ENCODE peak calls at places on chromosomes 2 and 18, in seven cellular contexts. One of them, this sample, is unnamed.

GRCh38 chr2:317501-318424 is 29.9 kb upstream of the ALKAL2 start:
- DNase-seq in right lobe of liver: no peak
- DNase-seq in stimulated activated CD4-positive, alpha-beta T cell treated with anti-CD3 and anti-CD28 coated beads, Interleukin-12 subunit alpha, Interleukin-12 subunit beta, amount 100 ng/mL, for 4 hours: no peak
- DNase-seq in M059J: peak
- DNase-seq in GM13976: no peak
- DNase-seq in Panc1: no peak
- DNase-seq in A549: no peak
- DNase-seq in this sample: no peak

GRCh38 chr2:182229288-182229687 is 197.5 kb downstream of the PDE1A start:
- DNase-seq in right lobe of liver: no peak
- DNase-seq in GM13976: no peak
- DNase-seq in A549: no peak
- DNase-seq in M059J: peak
- DNase-seq in Panc1: no peak
- DNase-seq in stimulated activated CD4-positive, alpha-beta T cell treated with anti-CD3 and anti-CD28 coated beads, Interleukin-12 subunit alpha, Interleukin-12 subunit beta, amount 100 ng/mL, for 4 hours: no peak
- DNase-seq in this sample: peak

GRCh38 chr2:96940026-96940601 is 46.3 kb downstream of the FAM178B start:
- DNase-seq in A549: no peak
- DNase-seq in GM13976: no peak
- DNase-seq in M059J: no peak
- DNase-seq in Panc1: no peak
- DNase-seq in right lobe of liver: no peak
- DNase-seq in stimulated activated CD4-positive, alpha-beta T cell treated with anti-CD3 and anti-CD28 coated beads, Interleukin-12 subunit alpha, Interleukin-12 subunit beta, amount 100 ng/mL, for 4 hours: no peak
- DNase-seq in this sample: no peak

GRCh38 chr18:37199741-37200140 is 365.9 kb downstream of the CELF4 start:
- DNase-seq in Panc1: no peak
- DNase-seq in GM13976: no peak
- DNase-seq in M059J: no peak
- DNase-seq in right lobe of liver: no peak
- DNase-seq in A549: no peak
- DNase-seq in stimulated activated CD4-positive, alpha-beta T cell treated with anti-CD3 and anti-CD28 coated beads, Interleukin-12 subunit alpha, Interleukin-12 subunit beta, amount 100 ng/mL, for 4 hours: no peak
- DNase-seq in this sample: no peak

GRCh38 chr18:7566587-7567486 is at the start of gene PTPRM:
- DNase-seq in right lobe of liver: peak
- DNase-seq in Panc1: no peak
- DNase-seq in M059J: no peak
- DNase-seq in GM13976: peak
- DNase-seq in A549: peak
- DNase-seq in stimulated activated CD4-positive, alpha-beta T cell treated with anti-CD3 and anti-CD28 coated beads, Interleukin-12 subunit alpha, Interleukin-12 subunit beta, amount 100 ng/mL, for 4 hours: peak
- DNase-seq in this sample: peak

GRCh38 chr2:1747065-1747941 is 3.0 kb upstream of the PXDN start:
- DNase-seq in right lobe of liver: peak
- DNase-seq in Panc1: no peak
- DNase-seq in M059J: no peak
- DNase-seq in A549: no peak
- DNase-seq in GM13976: no peak
- DNase-seq in stimulated activated CD4-positive, alpha-beta T cell treated with anti-CD3 and anti-CD28 coated beads, Interleukin-12 subunit alpha, Interleukin-12 subunit beta, amount 100 ng/mL, for 4 hours: no peak
- DNase-seq in this sample: no peak

GRCh38 chr2:86068098-86069047 is 37.3 kb downstream of the POLR1A start:
- DNase-seq in A549: peak
- DNase-seq in right lobe of liver: no peak
- DNase-seq in GM13976: peak
- DNase-seq in Panc1: no peak
- DNase-seq in M059J: peak
- DNase-seq in stimulated activated CD4-positive, alpha-beta T cell treated with anti-CD3 and anti-CD28 coated beads, Interleukin-12 subunit alpha, Interleukin-12 subunit beta, amount 100 ng/mL, for 4 hours: no peak
- DNase-seq in this sample: no peak

GRCh38 chr2:67650292-67651133 is 253.4 kb downstream of the ETAA1 start:
- DNase-seq in A549: peak
- DNase-seq in right lobe of liver: peak
- DNase-seq in Panc1: no peak
- DNase-seq in stimulated activated CD4-positive, alpha-beta T cell treated with anti-CD3 and anti-CD28 coated beads, Interleukin-12 subunit alpha, Interleukin-12 subunit beta, amount 100 ng/mL, for 4 hours: no peak
- DNase-seq in GM13976: peak
- DNase-seq in M059J: peak
- DNase-seq in this sample: peak

GRCh38 chr2:60745330-60745729 is 10.7 kb upstream of the PAPOLG start:
- DNase-seq in stimulated activated CD4-positive, alpha-beta T cell treated with anti-CD3 and anti-CD28 coated beads, Interleukin-12 subunit alpha, Interleukin-12 subunit beta, amount 100 ng/mL, for 4 hours: no peak
- DNase-seq in GM13976: no peak
- DNase-seq in M059J: no peak
- DNase-seq in A549: no peak
- DNase-seq in right lobe of liver: no peak
- DNase-seq in Panc1: no peak
- DNase-seq in this sample: no peak

GRCh38 chr18:54215069-54215468 is 9.4 kb downstream of the MBD2 start:
- DNase-seq in Panc1: no peak
- DNase-seq in M059J: peak
- DNase-seq in right lobe of liver: no peak
- DNase-seq in stimulated activated CD4-positive, alpha-beta T cell treated with anti-CD3 and anti-CD28 coated beads, Interleukin-12 subunit alpha, Interleukin-12 subunit beta, amount 100 ng/mL, for 4 hours: no peak
- DNase-seq in A549: no peak
- DNase-seq in GM13976: no peak
- DNase-seq in this sample: no peak

GRCh38 chr18:6593142-6593889 is 136.2 kb upstream of the ARHGAP28 start:
- DNase-seq in Panc1: no peak
- DNase-seq in M059J: no peak
- DNase-seq in GM13976: no peak
- DNase-seq in right lobe of liver: no peak
- DNase-seq in A549: no peak
- DNase-seq in stimulated activated CD4-positive, alpha-beta T cell treated with anti-CD3 and anti-CD28 coated beads, Interleukin-12 subunit alpha, Interleukin-12 subunit beta, amount 100 ng/mL, for 4 hours: no peak
- DNase-seq in this sample: no peak

GRCh38 chr2:165778653-165779451 is 15.2 kb downstream of the GALNT3 start:
- DNase-seq in A549: peak
- DNase-seq in stimulated activated CD4-positive, alpha-beta T cell treated with anti-CD3 and anti-CD28 coated beads, Interleukin-12 subunit alpha, Interleukin-12 subunit beta, amount 100 ng/mL, for 4 hours: no peak
- DNase-seq in M059J: no peak
- DNase-seq in right lobe of liver: peak
- DNase-seq in Panc1: peak
- DNase-seq in GM13976: peak
- DNase-seq in this sample: no peak

GRCh38 chr2:232146294-232146693 is 184.8 kb downstream of the DIS3L2 start:
- DNase-seq in stimulated activated CD4-positive, alpha-beta T cell treated with anti-CD3 and anti-CD28 coated beads, Interleukin-12 subunit alpha, Interleukin-12 subunit beta, amount 100 ng/mL, for 4 hours: no peak
- DNase-seq in GM13976: no peak
- DNase-seq in M059J: peak
- DNase-seq in right lobe of liver: no peak
- DNase-seq in Panc1: no peak
- DNase-seq in A549: no peak
- DNase-seq in this sample: peak

GRCh38 chr2:41720298-41720697 is 327.5 kb upstream of the PKDCC start:
- DNase-seq in stimulated activated CD4-positive, alpha-beta T cell treated with anti-CD3 and anti-CD28 coated beads, Interleukin-12 subunit alpha, Interleukin-12 subunit beta, amount 100 ng/mL, for 4 hours: no peak
- DNase-seq in A549: no peak
- DNase-seq in M059J: no peak
- DNase-seq in right lobe of liver: no peak
- DNase-seq in GM13976: no peak
- DNase-seq in Panc1: no peak
- DNase-seq in this sample: no peak

GRCh38 chr18:74013955-74014354 is 133.7 kb downstream of the FBXO15 start:
- DNase-seq in Panc1: no peak
- DNase-seq in M059J: peak
- DNase-seq in right lobe of liver: no peak
- DNase-seq in stimulated activated CD4-positive, alpha-beta T cell treated with anti-CD3 and anti-CD28 coated beads, Interleukin-12 subunit alpha, Interleukin-12 subunit beta, amount 100 ng/mL, for 4 hours: no peak
- DNase-seq in GM13976: no peak
- DNase-seq in A549: no peak
- DNase-seq in this sample: peak

GRCh38 chr2:160075171-160075570 is 12.8 kb upstream of the PLA2R1 start:
- DNase-seq in stimulated activated CD4-positive, alpha-beta T cell treated with anti-CD3 and anti-CD28 coated beads, Interleukin-12 subunit alpha, Interleukin-12 subunit beta, amount 100 ng/mL, for 4 hours: no peak
- DNase-seq in Panc1: no peak
- DNase-seq in M059J: peak
- DNase-seq in right lobe of liver: no peak
- DNase-seq in GM13976: no peak
- DNase-seq in A549: peak
- DNase-seq in this sample: peak

GRCh38 chr2:218448934-218449333 is 30.0 kb downstream of the VIL1 start:
- DNase-seq in GM13976: no peak
- DNase-seq in stimulated activated CD4-positive, alpha-beta T cell treated with anti-CD3 and anti-CD28 coated beads, Interleukin-12 subunit alpha, Interleukin-12 subunit beta, amount 100 ng/mL, for 4 hours: no peak
- DNase-seq in right lobe of liver: no peak
- DNase-seq in M059J: peak
- DNase-seq in A549: peak
- DNase-seq in Panc1: no peak
- DNase-seq in this sample: peak

GRCh38 chr2:190780594-190780993 is 100.0 kb upstream of the GLS start:
- DNase-seq in GM13976: no peak
- DNase-seq in stimulated activated CD4-positive, alpha-beta T cell treated with anti-CD3 and anti-CD28 coated beads, Interleukin-12 subunit alpha, Interleukin-12 subunit beta, amount 100 ng/mL, for 4 hours: no peak
- DNase-seq in Panc1: no peak
- DNase-seq in right lobe of liver: no peak
- DNase-seq in A549: no peak
- DNase-seq in M059J: no peak
- DNase-seq in this sample: no peak

GRCh38 chr2:73035899-73036778 is 35.4 kb downstream of the SFXN5 start:
- DNase-seq in A549: peak
- DNase-seq in Panc1: no peak
- DNase-seq in M059J: no peak
- DNase-seq in right lobe of liver: peak
- DNase-seq in stimulated activated CD4-positive, alpha-beta T cell treated with anti-CD3 and anti-CD28 coated beads, Interleukin-12 subunit alpha, Interleukin-12 subunit beta, amount 100 ng/mL, for 4 hours: no peak
- DNase-seq in GM13976: no peak
- DNase-seq in this sample: no peak

GRCh38 chr2:148888003-148888501 is 13.0 kb downstream of the KIF5C start:
- DNase-seq in right lobe of liver: no peak
- DNase-seq in stimulated activated CD4-positive, alpha-beta T cell treated with anti-CD3 and anti-CD28 coated beads, Interleukin-12 subunit alpha, Interleukin-12 subunit beta, amount 100 ng/mL, for 4 hours: peak
- DNase-seq in GM13976: peak
- DNase-seq in M059J: no peak
- DNase-seq in Panc1: no peak
- DNase-seq in A549: no peak
- DNase-seq in this sample: no peak

GRCh38 chr18:79788096-79789085 is 9.3 kb upstream of the KCNG2 start:
- DNase-seq in M059J: no peak
- DNase-seq in right lobe of liver: no peak
- DNase-seq in A549: no peak
- DNase-seq in Panc1: no peak
- DNase-seq in stimulated activated CD4-positive, alpha-beta T cell treated with anti-CD3 and anti-CD28 coated beads, Interleukin-12 subunit alpha, Interleukin-12 subunit beta, amount 100 ng/mL, for 4 hours: no peak
- DNase-seq in GM13976: no peak
- DNase-seq in this sample: no peak

GRCh38 chr2:240960309-240960962 is 38.0 kb upstream of the SNED1 start:
- DNase-seq in GM13976: peak
- DNase-seq in right lobe of liver: peak
- DNase-seq in A549: no peak
- DNase-seq in stimulated activated CD4-positive, alpha-beta T cell treated with anti-CD3 and anti-CD28 coated beads, Interleukin-12 subunit alpha, Interleukin-12 subunit beta, amount 100 ng/mL, for 4 hours: no peak
- DNase-seq in Panc1: no peak
- DNase-seq in M059J: no peak
- DNase-seq in this sample: no peak

GRCh38 chr18:56162871-56163270 is 475.5 kb downstream of the TXNL1 start:
- DNase-seq in stimulated activated CD4-positive, alpha-beta T cell treated with anti-CD3 and anti-CD28 coated beads, Interleukin-12 subunit alpha, Interleukin-12 subunit beta, amount 100 ng/mL, for 4 hours: no peak
- DNase-seq in right lobe of liver: no peak
- DNase-seq in A549: no peak
- DNase-seq in M059J: no peak
- DNase-seq in Panc1: no peak
- DNase-seq in GM13976: no peak
- DNase-seq in this sample: no peak

GRCh38 chr2:68632026-68632425 is 11.4 kb upstream of the PROKR1 start:
- DNase-seq in right lobe of liver: no peak
- DNase-seq in Panc1: no peak
- DNase-seq in GM13976: no peak
- DNase-seq in A549: no peak
- DNase-seq in stimulated activated CD4-positive, alpha-beta T cell treated with anti-CD3 and anti-CD28 coated beads, Interleukin-12 subunit alpha, Interleukin-12 subunit beta, amount 100 ng/mL, for 4 hours: no peak
- DNase-seq in M059J: peak
- DNase-seq in this sample: peak

GRCh38 chr2:137705296-137705695 is 259.0 kb upstream of the HNMT start:
- DNase-seq in stimulated activated CD4-positive, alpha-beta T cell treated with anti-CD3 and anti-CD28 coated beads, Interleukin-12 subunit alpha, Interleukin-12 subunit beta, amount 100 ng/mL, for 4 hours: no peak
- DNase-seq in Panc1: no peak
- DNase-seq in A549: no peak
- DNase-seq in GM13976: no peak
- DNase-seq in M059J: peak
- DNase-seq in right lobe of liver: no peak
- DNase-seq in this sample: no peak

GRCh38 chr2:26754539-26754938 is 9.5 kb upstream of the SLC35F6 start:
- DNase-seq in Panc1: no peak
- DNase-seq in stimulated activated CD4-positive, alpha-beta T cell treated with anti-CD3 and anti-CD28 coated beads, Interleukin-12 subunit alpha, Interleukin-12 subunit beta, amount 100 ng/mL, for 4 hours: no peak
- DNase-seq in M059J: no peak
- DNase-seq in A549: no peak
- DNase-seq in GM13976: no peak
- DNase-seq in right lobe of liver: no peak
- DNase-seq in this sample: no peak

GRCh38 chr2:5914831-5915611 is 222.8 kb downstream of the SOX11 start:
- DNase-seq in GM13976: no peak
- DNase-seq in stimulated activated CD4-positive, alpha-beta T cell treated with anti-CD3 and anti-CD28 coated beads, Interleukin-12 subunit alpha, Interleukin-12 subunit beta, amount 100 ng/mL, for 4 hours: no peak
- DNase-seq in M059J: no peak
- DNase-seq in A549: no peak
- DNase-seq in Panc1: no peak
- DNase-seq in right lobe of liver: no peak
- DNase-seq in this sample: no peak

GRCh38 chr2:227473019-227473461 is 1.1 kb downstream of the AGFG1 start:
- DNase-seq in Panc1: no peak
- DNase-seq in right lobe of liver: no peak
- DNase-seq in stimulated activated CD4-positive, alpha-beta T cell treated with anti-CD3 and anti-CD28 coated beads, Interleukin-12 subunit alpha, Interleukin-12 subunit beta, amount 100 ng/mL, for 4 hours: no peak
- DNase-seq in M059J: no peak
- DNase-seq in A549: peak
- DNase-seq in GM13976: no peak
- DNase-seq in this sample: no peak

GRCh38 chr2:28387082-28387960 is 5.3 kb upstream of the FOSL2 start:
- DNase-seq in GM13976: no peak
- DNase-seq in Panc1: no peak
- DNase-seq in M059J: peak
- DNase-seq in stimulated activated CD4-positive, alpha-beta T cell treated with anti-CD3 and anti-CD28 coated beads, Interleukin-12 subunit alpha, Interleukin-12 subunit beta, amount 100 ng/mL, for 4 hours: no peak
- DNase-seq in right lobe of liver: no peak
- DNase-seq in A549: no peak
- DNase-seq in this sample: peak

GRCh38 chr2:80786584-80786983 is 482.0 kb upstream of the LRRTM1 start:
- DNase-seq in stimulated activated CD4-positive, alpha-beta T cell treated with anti-CD3 and anti-CD28 coated beads, Interleukin-12 subunit alpha, Interleukin-12 subunit beta, amount 100 ng/mL, for 4 hours: no peak
- DNase-seq in M059J: no peak
- DNase-seq in GM13976: no peak
- DNase-seq in right lobe of liver: no peak
- DNase-seq in Panc1: no peak
- DNase-seq in A549: no peak
- DNase-seq in this sample: no peak

GRCh38 chr2:95361216-95361980 is 41.1 kb upstream of the FAHD2A start:
- DNase-seq in stimulated activated CD4-positive, alpha-beta T cell treated with anti-CD3 and anti-CD28 coated beads, Interleukin-12 subunit alpha, Interleukin-12 subunit beta, amount 100 ng/mL, for 4 hours: no peak
- DNase-seq in GM13976: no peak
- DNase-seq in A549: no peak
- DNase-seq in Panc1: no peak
- DNase-seq in M059J: no peak
- DNase-seq in right lobe of liver: peak
- DNase-seq in this sample: no peak

GRCh38 chr18:77181950-77182707 is 49.5 kb upstream of the MBP start:
- DNase-seq in GM13976: no peak
- DNase-seq in Panc1: no peak
- DNase-seq in A549: no peak
- DNase-seq in right lobe of liver: no peak
- DNase-seq in stimulated activated CD4-positive, alpha-beta T cell treated with anti-CD3 and anti-CD28 coated beads, Interleukin-12 subunit alpha, Interleukin-12 subunit beta, amount 100 ng/mL, for 4 hours: no peak
- DNase-seq in M059J: no peak
- DNase-seq in this sample: no peak